ENCODE peak calls at places on chromosome 12, in eight cellular contexts. One of them, this sample, is unnamed.

GRCh38 chr12:69714542-69714941 is 15.4 kb upstream of the BEST3 start:
- DNase-seq in astrocyte: no peak
- DNase-seq in lung: no peak
- DNase-seq in aorta: no peak
- DNase-seq in pancreas: no peak
- DNase-seq in CD8-positive, alpha-beta T cell: no peak
- DNase-seq in fibroblast of lung: no peak
- DNase-seq in heart right ventricle: no peak
- DNase-seq in this sample: no peak

GRCh38 chr12:108890208-108890607 is 10.3 kb downstream of the DAO start:
- DNase-seq in CD8-positive, alpha-beta T cell: no peak
- DNase-seq in fibroblast of lung: peak; percentile 12
- DNase-seq in pancreas: no peak
- DNase-seq in heart right ventricle: no peak
- DNase-seq in astrocyte: no peak
- DNase-seq in aorta: no peak
- DNase-seq in lung: no peak
- DNase-seq in this sample: no peak

GRCh38 chr12:91792597-91792996 is 353.0 kb downstream of the BTG1 start:
- DNase-seq in pancreas: no peak
- DNase-seq in fibroblast of lung: no peak
- DNase-seq in lung: no peak
- DNase-seq in CD8-positive, alpha-beta T cell: no peak
- DNase-seq in aorta: no peak
- DNase-seq in astrocyte: no peak
- DNase-seq in heart right ventricle: no peak
- DNase-seq in this sample: no peak

GRCh38 chr12:127170271-127171180 is 1096.4 kb upstream of the TMEM132C start:
- DNase-seq in CD8-positive, alpha-beta T cell: no peak
- DNase-seq in heart right ventricle: no peak
- DNase-seq in aorta: no peak
- DNase-seq in astrocyte: no peak
- DNase-seq in fibroblast of lung: no peak
- DNase-seq in lung: no peak
- DNase-seq in pancreas: no peak
- DNase-seq in this sample: no peak

GRCh38 chr12:52203126-52203921 is 11.5 kb upstream of the KRT80 start:
- DNase-seq in lung: peak; percentile 54
- DNase-seq in heart right ventricle: peak; percentile 74
- DNase-seq in pancreas: peak; percentile 65
- DNase-seq in aorta: peak; percentile 74
- DNase-seq in fibroblast of lung: peak; percentile 66
- DNase-seq in astrocyte: peak; percentile 87
- DNase-seq in CD8-positive, alpha-beta T cell: no peak
- DNase-seq in this sample: peak; percentile 38

GRCh38 chr12:76685246-76685678 is 78.7 kb upstream of the ZDHHC17 start:
- DNase-seq in CD8-positive, alpha-beta T cell: no peak
- DNase-seq in heart right ventricle: peak; percentile 26
- DNase-seq in astrocyte: no peak
- DNase-seq in fibroblast of lung: peak; percentile 66
- DNase-seq in lung: no peak
- DNase-seq in aorta: no peak
- DNase-seq in pancreas: no peak
- DNase-seq in this sample: peak; percentile 28

GRCh38 chr12:111557271-111558106 is 41.6 kb downstream of the ATXN2 start:
- DNase-seq in astrocyte: peak; percentile 69
- DNase-seq in pancreas: no peak
- DNase-seq in CD8-positive, alpha-beta T cell: no peak
- DNase-seq in aorta: no peak
- DNase-seq in fibroblast of lung: no peak
- DNase-seq in heart right ventricle: no peak
- DNase-seq in lung: no peak
- DNase-seq in this sample: no peak

GRCh38 chr12:16037533-16037932 is 126.4 kb downstream of the DERA start:
- DNase-seq in heart right ventricle: no peak
- DNase-seq in fibroblast of lung: no peak
- DNase-seq in CD8-positive, alpha-beta T cell: no peak
- DNase-seq in astrocyte: no peak
- DNase-seq in lung: no peak
- DNase-seq in aorta: no peak
- DNase-seq in pancreas: no peak
- DNase-seq in this sample: no peak

GRCh38 chr12:45257185-45257585 is 41.3 kb downstream of the ANO6 start:
- DNase-seq in aorta: no peak
- DNase-seq in astrocyte: no peak
- DNase-seq in heart right ventricle: no peak
- DNase-seq in pancreas: no peak
- DNase-seq in fibroblast of lung: no peak
- DNase-seq in lung: no peak
- DNase-seq in CD8-positive, alpha-beta T cell: no peak
- DNase-seq in this sample: no peak

GRCh38 chr12:85527192-85527591 is 247.2 kb downstream of the ALX1 start:
- DNase-seq in heart right ventricle: no peak
- DNase-seq in lung: no peak
- DNase-seq in astrocyte: no peak
- DNase-seq in CD8-positive, alpha-beta T cell: no peak
- DNase-seq in aorta: no peak
- DNase-seq in fibroblast of lung: no peak
- DNase-seq in pancreas: no peak
- DNase-seq in this sample: no peak

GRCh38 chr12:106753526-106753925 is 21.0 kb upstream of the RIC8B start:
- DNase-seq in astrocyte: no peak
- DNase-seq in aorta: no peak
- DNase-seq in CD8-positive, alpha-beta T cell: peak; percentile 65
- DNase-seq in fibroblast of lung: no peak
- DNase-seq in pancreas: no peak
- DNase-seq in lung: no peak
- DNase-seq in heart right ventricle: no peak
- DNase-seq in this sample: no peak

GRCh38 chr12:124162151-124163110 is 132.5 kb upstream of the RFLNA start:
- DNase-seq in pancreas: no peak
- DNase-seq in CD8-positive, alpha-beta T cell: no peak
- DNase-seq in aorta: no peak
- DNase-seq in heart right ventricle: no peak
- DNase-seq in fibroblast of lung: no peak
- DNase-seq in astrocyte: no peak
- DNase-seq in lung: no peak
- DNase-seq in this sample: no peak

GRCh38 chr12:59446156-59446555 is 149.7 kb upstream of the SLC16A7 start:
- DNase-seq in lung: no peak
- DNase-seq in pancreas: no peak
- DNase-seq in CD8-positive, alpha-beta T cell: no peak
- DNase-seq in fibroblast of lung: no peak
- DNase-seq in astrocyte: no peak
- DNase-seq in aorta: no peak
- DNase-seq in heart right ventricle: no peak
- DNase-seq in this sample: no peak

GRCh38 chr12:3150820-3151590 is 73.8 kb downstream of the TSPAN9 start:
- DNase-seq in lung: no peak
- DNase-seq in fibroblast of lung: peak; percentile 29
- DNase-seq in heart right ventricle: no peak
- DNase-seq in astrocyte: peak; percentile 59
- DNase-seq in pancreas: no peak
- DNase-seq in aorta: peak; percentile 72
- DNase-seq in CD8-positive, alpha-beta T cell: no peak
- DNase-seq in this sample: no peak

GRCh38 chr12:120236124-120236398 is 29.5 kb downstream of the PXN start:
- DNase-seq in astrocyte: no peak
- DNase-seq in pancreas: no peak
- DNase-seq in aorta: no peak
- DNase-seq in fibroblast of lung: no peak
- DNase-seq in CD8-positive, alpha-beta T cell: no peak
- DNase-seq in heart right ventricle: no peak
- DNase-seq in lung: no peak
- DNase-seq in this sample: no peak

GRCh38 chr12:80763874-80764273 is 47.2 kb downstream of the MYF5 start:
- DNase-seq in lung: no peak
- DNase-seq in fibroblast of lung: peak; percentile 81
- DNase-seq in heart right ventricle: no peak
- DNase-seq in astrocyte: peak; percentile 41
- DNase-seq in CD8-positive, alpha-beta T cell: no peak
- DNase-seq in aorta: no peak
- DNase-seq in pancreas: no peak
- DNase-seq in this sample: peak; percentile 21

GRCh38 chr12:116916714-116917114 is 6.0 kb downstream of the FBXW8 start:
- DNase-seq in fibroblast of lung: peak; percentile 89
- DNase-seq in aorta: no peak
- DNase-seq in lung: peak; percentile 61
- DNase-seq in heart right ventricle: peak; percentile 39
- DNase-seq in CD8-positive, alpha-beta T cell: peak; percentile 35
- DNase-seq in astrocyte: peak; percentile 87
- DNase-seq in pancreas: no peak
- DNase-seq in this sample: peak; percentile 68

GRCh38 chr12:1184402-1184801 is 193.4 kb downstream of the ERC1 start:
- DNase-seq in astrocyte: peak; percentile 41
- DNase-seq in heart right ventricle: no peak
- DNase-seq in lung: no peak
- DNase-seq in aorta: no peak
- DNase-seq in fibroblast of lung: no peak
- DNase-seq in pancreas: no peak
- DNase-seq in CD8-positive, alpha-beta T cell: no peak
- DNase-seq in this sample: no peak

GRCh38 chr12:14258468-14258947 is 107.0 kb upstream of the ATF7IP start:
- DNase-seq in fibroblast of lung: no peak
- DNase-seq in astrocyte: no peak
- DNase-seq in CD8-positive, alpha-beta T cell: no peak
- DNase-seq in pancreas: no peak
- DNase-seq in aorta: no peak
- DNase-seq in heart right ventricle: no peak
- DNase-seq in lung: peak; percentile 30
- DNase-seq in this sample: no peak

GRCh38 chr12:14261861-14262260 is 103.6 kb upstream of the ATF7IP start:
- DNase-seq in CD8-positive, alpha-beta T cell: no peak
- DNase-seq in astrocyte: no peak
- DNase-seq in aorta: no peak
- DNase-seq in heart right ventricle: no peak
- DNase-seq in fibroblast of lung: no peak
- DNase-seq in pancreas: no peak
- DNase-seq in lung: no peak
- DNase-seq in this sample: no peak

GRCh38 chr12:14259481-14260010 is 105.9 kb upstream of the ATF7IP start:
- DNase-seq in pancreas: no peak
- DNase-seq in heart right ventricle: no peak
- DNase-seq in lung: no peak
- DNase-seq in fibroblast of lung: no peak
- DNase-seq in CD8-positive, alpha-beta T cell: no peak
- DNase-seq in aorta: no peak
- DNase-seq in astrocyte: no peak
- DNase-seq in this sample: no peak

GRCh38 chr12:14261096-14261495 is 104.4 kb upstream of the ATF7IP start:
- DNase-seq in pancreas: no peak
- DNase-seq in aorta: no peak
- DNase-seq in heart right ventricle: peak; percentile 34
- DNase-seq in CD8-positive, alpha-beta T cell: no peak
- DNase-seq in fibroblast of lung: no peak
- DNase-seq in astrocyte: no peak
- DNase-seq in lung: no peak
- DNase-seq in this sample: no peak

DNA sequence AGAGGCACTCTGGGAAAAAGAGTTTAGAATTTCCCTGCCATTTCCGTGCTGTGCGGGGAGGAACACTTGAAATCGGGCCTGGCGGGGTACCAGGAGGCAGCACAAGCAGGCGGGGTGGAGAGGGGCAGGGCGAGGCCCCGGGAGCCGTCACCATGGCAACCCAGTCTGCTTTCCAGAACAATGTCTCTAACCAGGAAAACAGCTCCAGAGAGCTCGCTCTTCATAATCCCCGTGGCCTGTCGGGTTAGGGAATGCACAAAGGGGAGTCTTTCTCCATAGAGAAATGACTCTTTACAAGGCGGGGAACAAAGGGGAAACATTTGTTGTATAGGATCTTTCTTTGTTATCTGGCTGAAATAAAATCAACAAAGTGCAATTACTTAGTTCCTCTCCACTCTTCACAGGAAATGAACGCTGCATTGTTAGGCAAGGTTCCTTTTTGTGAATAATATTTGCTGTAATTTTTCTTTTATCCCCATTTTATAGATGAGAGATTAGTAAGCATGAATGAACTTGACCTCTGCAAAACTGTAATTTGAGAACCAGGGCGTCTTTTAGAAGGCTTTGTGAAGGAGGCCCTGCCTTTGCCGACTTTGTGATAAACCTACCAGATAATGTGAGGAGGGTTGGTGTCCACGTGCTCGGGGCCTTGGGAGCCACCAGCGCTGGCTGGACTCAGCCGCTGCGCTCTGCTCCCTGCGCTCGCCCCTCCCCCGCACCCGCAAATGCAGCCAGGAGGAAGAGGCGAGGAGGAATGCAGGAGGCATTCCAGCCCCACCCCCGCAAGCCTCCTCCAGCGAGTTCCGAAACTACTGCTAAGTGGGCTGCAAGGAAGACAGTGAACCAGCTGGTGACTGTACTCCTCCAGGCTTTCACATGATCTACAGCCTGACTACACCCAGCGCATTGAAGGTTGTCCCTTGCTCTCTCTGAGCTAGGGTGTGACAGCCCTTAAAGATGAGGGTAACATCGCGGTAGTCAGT is 105.2 kb upstream of the ATF7IP start:
- DNase-seq in heart right ventricle: peak; percentile 95
- DNase-seq in fibroblast of lung: peak; percentile 76
- DNase-seq in pancreas: peak; percentile 89
- DNase-seq in CD8-positive, alpha-beta T cell: no peak
- DNase-seq in lung: peak; percentile 93
- DNase-seq in astrocyte: peak; percentile 96
- DNase-seq in aorta: peak; percentile 96
- DNase-seq in this sample: peak; percentile 95
- H3K27ac ChIP-seq in heart right ventricle: peak overlapping the region; percentile 96
- H3K27ac ChIP-seq in fibroblast of lung: peak overlapping the region; percentile 76
- H3K27ac ChIP-seq in pancreas: peak overlapping the region; percentile 93
- H3K27ac ChIP-seq in CD8-positive, alpha-beta T cell: no peak overlapping the region
- H3K27ac ChIP-seq in lung: peak overlapping the region; percentile 74
- H3K27ac ChIP-seq in astrocyte: peak overlapping the region; percentile 74
- H3K27ac ChIP-seq in aorta: peak overlapping the region; percentile 63
- H3K27ac ChIP-seq in this sample: peak overlapping the region; percentile 70

GRCh38 chr12:30794020-30794419 is 39.3 kb upstream of the CAPRIN2 start:
- DNase-seq in aorta: no peak
- DNase-seq in pancreas: no peak
- DNase-seq in astrocyte: no peak
- DNase-seq in fibroblast of lung: no peak
- DNase-seq in CD8-positive, alpha-beta T cell: no peak
- DNase-seq in heart right ventricle: no peak
- DNase-seq in lung: no peak
- DNase-seq in this sample: no peak
- H3K27ac ChIP-seq in aorta: no peak overlapping the region
- H3K27ac ChIP-seq in pancreas: no peak overlapping the region
- H3K27ac ChIP-seq in astrocyte: peak overlapping the region; percentile 99
- H3K27ac ChIP-seq in fibroblast of lung: no peak overlapping the region
- H3K27ac ChIP-seq in CD8-positive, alpha-beta T cell: no peak overlapping the region
- H3K27ac ChIP-seq in heart right ventricle: no peak overlapping the region
- H3K27ac ChIP-seq in lung: no peak overlapping the region
- H3K27ac ChIP-seq in this sample: peak overlapping the region; percentile 95

GRCh38 chr12:22477166-22477893 is 67.0 kb downstream of the C2CD5 start:
- DNase-seq in astrocyte: peak; percentile 85
- DNase-seq in pancreas: no peak
- DNase-seq in CD8-positive, alpha-beta T cell: no peak
- DNase-seq in lung: no peak
- DNase-seq in aorta: no peak
- DNase-seq in heart right ventricle: no peak
- DNase-seq in fibroblast of lung: peak; percentile 94
- DNase-seq in this sample: peak; percentile 86
- H3K27ac ChIP-seq in astrocyte: peak overlapping the region; percentile 61
- H3K27ac ChIP-seq in pancreas: no peak overlapping the region
- H3K27ac ChIP-seq in CD8-positive, alpha-beta T cell: no peak overlapping the region
- H3K27ac ChIP-seq in lung: no peak overlapping the region
- H3K27ac ChIP-seq in aorta: no peak overlapping the region
- H3K27ac ChIP-seq in heart right ventricle: no peak overlapping the region
- H3K27ac ChIP-seq in fibroblast of lung: peak overlapping the region; percentile 35
- H3K27ac ChIP-seq in this sample: peak overlapping the region; percentile 68

GRCh38 chr12:89372584-89373370 is 20.5 kb upstream of the DUSP6 start:
- DNase-seq in fibroblast of lung: no peak
- DNase-seq in pancreas: no peak
- DNase-seq in astrocyte: no peak
- DNase-seq in lung: no peak
- DNase-seq in heart right ventricle: no peak
- DNase-seq in aorta: no peak
- DNase-seq in CD8-positive, alpha-beta T cell: no peak
- DNase-seq in this sample: no peak
- H3K27ac ChIP-seq in fibroblast of lung: no peak overlapping the region
- H3K27ac ChIP-seq in pancreas: no peak overlapping the region
- H3K27ac ChIP-seq in astrocyte: peak overlapping the region; percentile 0
- H3K27ac ChIP-seq in lung: no peak overlapping the region
- H3K27ac ChIP-seq in heart right ventricle: peak overlapping the region; percentile 72
- H3K27ac ChIP-seq in aorta: peak overlapping the region; percentile 65
- H3K27ac ChIP-seq in CD8-positive, alpha-beta T cell: no peak overlapping the region
- H3K27ac ChIP-seq in this sample: peak overlapping the region; percentile 63